ENCODE peak calls at places on chromosomes 5 and 9, in four cellular contexts. U, F, L and N are unnamed samples.

GRCh38 chr5:5066276-5067186 is 73.6 kb upstream of the ADAMTS16 start:
- DNase-seq in U (no peak), F (no peak), L (no peak), N (no peak)

GRCh38 chr5:154333016-154333415 is 112.8 kb upstream of the SAP30L start:
- DNase-seq in U (no peak), F (no peak), L (no peak), N (no peak)

GRCh38 chr5:32277782-32278181 is 35.0 kb downstream of the MTMR12 start:
- DNase-seq in U (no peak), F (no peak), L (no peak), N (no peak)

GRCh38 chr9:125756499-125756898 is 9.3 kb downstream of the PBX3 start:
- DNase-seq in U (no peak), F (no peak), L (no peak), N (no peak)

GRCh38 chr5:98583572-98583971 is 189.9 kb upstream of the RGMB start:
- DNase-seq in U (no peak), F (no peak), L (no peak), N (no peak)

GRCh38 chr5:154367101-154367500 is 78.7 kb upstream of the SAP30L start:
- DNase-seq in U (no peak), F (no peak), L (peak; percentile 78), N (no peak)

GRCh38 chr9:124079176-124079925 is 67.8 kb downstream of the LHX2 start:
- DNase-seq in U (no peak), F (no peak), L (peak; percentile 85), N (no peak)

GRCh38 chr9:107750741-107751521 is 261.4 kb upstream of the KLF4 start:
- DNase-seq in U (peak; percentile 82), F (peak; percentile 94), L (peak; percentile 98), N (peak; percentile 72)

GRCh38 chr9:125126019-125126746 is 17.1 kb downstream of the SCAI start:
- DNase-seq in U (peak; percentile 88), F (peak; percentile 96), L (peak; percentile 97), N (peak; percentile 77)

GRCh38 chr9:128898382-128898781 is 16.4 kb downstream of the LRRC8A start:
- DNase-seq in U (no peak), F (no peak), L (no peak), N (no peak)

GRCh38 chr5:137071941-137072340 is 427.2 kb downstream of the SPOCK1 start:
- DNase-seq in U (no peak), F (no peak), L (no peak), N (no peak)